ENCODE peak calls at places on chromosomes 16 and 17, in four cellular contexts. H is SJSA1, W is T-helper 2 cell, L is NCI-H2081. M is an unnamed sample.

GRCh38 chr16:629289-630023 is 1.3 kb upstream of the WFIKKN1 start:
- DNase-seq in H (no peak), W (no peak), L (no peak), M (no peak)

GRCh38 chr17:14101976-14102375 is 32.7 kb downstream of the COX10 start:
- DNase-seq in H (no peak), L (no peak), W (no peak), M (no peak)

GRCh38 chr17:56026894-56027293 is 126.4 kb upstream of the ANKFN1 start:
- DNase-seq in L (no peak), H (no peak), W (no peak), M (no peak)

GRCh38 chr16:89320717-89321501 is 103.4 kb downstream of the ZNF778 start:
- DNase-seq in H (no peak), W (no peak), L (peak), M (no peak)

GRCh38 chr17:49210158-49211029 is at the start of the genes ABI3 and GNGT2:
- DNase-seq in H (no peak), L (no peak), W (no peak), M (peak)

GRCh38 chr17:19010729-19011505 is 6.4 kb upstream of the FAM83G start:
- DNase-seq in W (no peak), H (peak), L (no peak), M (no peak)

GRCh38 chr16:89691986-89692569 is 5.6 kb downstream of the CDK10 start:
- DNase-seq in W (no peak), H (no peak), L (no peak), M (no peak)

GRCh38 chr17:76643553-76644148 is at the start of gene ST6GALNAC1:
- DNase-seq in L (no peak), W (no peak), H (no peak), M (no peak)

GRCh38 chr16:85041184-85041928 is 13.8 kb downstream of the KIAA0513 start:
- DNase-seq in H (no peak), W (no peak), L (no peak), M (no peak)

GRCh38 chr17:37774508-37774907 is 29.6 kb upstream of the HNF1B start:
- DNase-seq in W (no peak), H (no peak), L (no peak), M (no peak)

GRCh38 chr16:12099451-12100123 is 123.1 kb downstream of the SNX29 start:
- DNase-seq in L (no peak), W (no peak), H (no peak), M (no peak)

GRCh38 chr16:85556456-85557082 is 56.6 kb upstream of the GSE1 start:
- DNase-seq in L (peak), W (no peak), H (no peak), M (peak)

GRCh38 chr17:5544115-5544514 is 40.2 kb downstream of the NLRP1 start:
- DNase-seq in L (no peak), H (no peak), W (no peak), M (peak)

GRCh38 chr17:77831497-77832179 is 126.9 kb upstream of the TNRC6C start:
- DNase-seq in W (no peak), L (no peak), H (peak), M (no peak)

GRCh38 chr17:28480278-28480677 is 6.8 kb downstream of the SLC13A2 start:
- DNase-seq in H (no peak), W (no peak), L (no peak), M (no peak)

GRCh38 chr17:18182978-18183333 is 672 bp upstream of the ALKBH5 start:
- DNase-seq in H (no peak), W (peak), L (peak), M (peak)